ENCODE peak calls at places on chromosomes 7 and 10, in six cellular contexts. E, Q, Z, B, N and L are unnamed samples.

GRCh38 chr10:1536341-1536740 is 201.0 kb downstream of the ADARB2 start:
- DNase-seq in E (peak), Q (no peak), Z (no peak), B (no peak), N (no peak), L (no peak)

GRCh38 chr7:5139998-5140397 is 50.0 kb upstream of the WIPI2 start:
- DNase-seq in E (no peak), Q (peak), Z (no peak), B (peak), N (no peak), L (no peak)

GRCh38 chr10:113041324-113041723 is 91.3 kb downstream of the TCF7L2 start:
- DNase-seq in E (no peak), Q (no peak), Z (no peak), B (no peak), N (no peak), L (no peak)

GRCh38 chr7:57868771-57869483 is 418.9 kb downstream of the ZNF716 start:
- DNase-seq in E (no peak), Q (no peak), Z (no peak), B (no peak), N (no peak), L (no peak)

GRCh38 chr10:364267-364775 is 229.1 kb downstream of the ZMYND11 start:
- DNase-seq in E (no peak), Q (no peak), Z (no peak), B (no peak), N (no peak), L (no peak)

GRCh38 chr7:7563269-7563668 is 3.4 kb upstream of the MIOS start:
- DNase-seq in E (no peak), Q (no peak), Z (no peak), B (no peak), N (no peak), L (no peak)

GRCh38 chr7:70834424-70834823 is 297.5 kb upstream of the GALNT17 start:
- DNase-seq in E (no peak), Q (no peak), Z (no peak), B (no peak), N (no peak), L (no peak)

GRCh38 chr7:2723138-2723850 is 35.3 kb downstream of the AMZ1 start:
- DNase-seq in E (peak), Q (no peak), Z (peak), B (no peak), N (no peak), L (no peak)

GRCh38 chr7:94529516-94529915 is 19.9 kb downstream of the CASD1 start:
- DNase-seq in E (no peak), Q (no peak), Z (no peak), B (peak), N (no peak), L (no peak)

GRCh38 chr10:103353281-103353680 is 2.3 kb upstream of the PCGF6 start:
- DNase-seq in E (no peak), Q (no peak), Z (no peak), B (no peak), N (no peak), L (no peak)

GRCh38 chr7:116560021-116560970 is 35.5 kb downstream of the CAV1 start:
- DNase-seq in E (no peak), Q (no peak), Z (no peak), B (no peak), N (no peak), L (no peak)

GRCh38 chr10:131663411-131663810 is 237.4 kb upstream of the PPP2R2D start:
- DNase-seq in E (no peak), Q (no peak), Z (no peak), B (no peak), N (no peak), L (no peak)

GRCh38 chr7:150715738-150716137 is 675 bp upstream of the GIMAP1 start:
- DNase-seq in E (no peak), Q (no peak), Z (no peak), B (no peak), N (no peak), L (no peak)

GRCh38 chr10:1591742-1592141 is 145.6 kb downstream of the ADARB2 start:
- DNase-seq in E (no peak), Q (no peak), Z (no peak), B (no peak), N (no peak), L (no peak)

GRCh38 chr7:43591551-43592180 is 8.8 kb downstream of the STK17A start:
- DNase-seq in E (no peak), Q (no peak), Z (no peak), B (no peak), N (no peak), L (no peak)

GRCh38 chr10:96089116-96089515 is 41.0 kb upstream of the ZNF518A start:
- DNase-seq in E (no peak), Q (no peak), Z (no peak), B (no peak), N (no peak), L (no peak)

GRCh38 chr10:122462533-122463465 is 1.4 kb downstream of the HTRA1 start:
- DNase-seq in E (no peak), Q (peak), Z (no peak), B (peak), N (no peak), L (no peak)

GRCh38 chr7:105760549-105761447 is 115.6 kb downstream of the ATXN7L1 start:
- DNase-seq in E (no peak), Q (no peak), Z (no peak), B (peak), N (no peak), L (no peak)

GRCh38 chr7:108604685-108605077 is 35.0 kb downstream of the DNAJB9 start:
- DNase-seq in E (no peak), Q (no peak), Z (no peak), B (no peak), N (no peak), L (no peak)

GRCh38 chr7:6231184-6231583 is 41.2 kb downstream of the CYTH3 start:
- DNase-seq in E (no peak), Q (no peak), Z (no peak), B (no peak), N (no peak), L (no peak)

GRCh38 chr10:2990764-2991163 is 76.6 kb upstream of the PFKP start:
- DNase-seq in E (no peak), Q (no peak), Z (no peak), B (no peak), N (no peak), L (no peak)

GRCh38 chr10:93844979-93845626 is 48.7 kb upstream of the SLC35G1 start:
- DNase-seq in E (no peak), Q (no peak), Z (peak), B (no peak), N (no peak), L (no peak)

GRCh38 chr10:98402931-98403717 is 11.9 kb downstream of the PYROXD2 start:
- DNase-seq in E (no peak), Q (no peak), Z (no peak), B (no peak), N (no peak), L (no peak)

GRCh38 chr7:142104550-142105527 is 6.7 kb upstream of the MGAM2 start:
- DNase-seq in E (no peak), Q (no peak), Z (peak), B (peak), N (no peak), L (no peak)

GRCh38 chr7:76220185-76221057 is 18.7 kb downstream of the SRRM3 start:
- DNase-seq in E (peak), Q (peak), Z (no peak), B (peak), N (peak), L (no peak)

GRCh38 chr10:69914373-69915268 is 112.9 kb downstream of the COL13A1 start:
- DNase-seq in E (peak), Q (peak), Z (peak), B (peak), N (peak), L (peak)

GRCh38 chr10:25933653-25934608 is at the start of gene MYO3A:
- DNase-seq in E (no peak), Q (peak), Z (no peak), B (peak), N (no peak), L (no peak)

GRCh38 chr10:112775347-112775746 is 174.7 kb upstream of the TCF7L2 start:
- DNase-seq in E (no peak), Q (no peak), Z (no peak), B (peak), N (no peak), L (no peak)

GRCh38 chr7:142863891-142864685 is 9.2 kb downstream of the EPHB6 start:
- DNase-seq in E (no peak), Q (no peak), Z (no peak), B (no peak), N (no peak), L (no peak)

DNA sequence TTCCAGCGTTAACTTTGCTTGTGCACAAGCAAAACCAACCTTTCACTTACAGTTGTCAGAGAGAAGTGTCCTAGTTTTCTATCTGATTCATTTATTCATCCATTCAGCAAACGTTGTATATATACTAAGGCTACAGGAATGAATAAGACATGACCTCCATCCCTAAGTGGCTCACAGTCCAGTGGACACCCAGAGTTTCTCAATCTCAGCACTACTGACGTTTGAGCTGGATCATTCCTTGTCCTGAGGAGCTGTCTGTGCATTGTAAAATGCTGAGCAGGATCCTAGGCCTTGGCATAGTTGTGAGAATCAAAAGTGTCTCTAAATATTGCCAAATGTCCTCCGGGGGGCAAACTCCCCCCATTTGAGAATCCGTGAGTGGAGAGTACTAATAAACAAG is 166.7 kb upstream of the PRKCQ start:
- DNase-seq in E (no peak), Q (no peak), Z (no peak), B (no peak), N (no peak), L (no peak)
- TF ChIP-seq CTCF in E (no peak), Q (no peak), Z (no peak), B (no peak), N (no peak), L (no peak)

DNA sequence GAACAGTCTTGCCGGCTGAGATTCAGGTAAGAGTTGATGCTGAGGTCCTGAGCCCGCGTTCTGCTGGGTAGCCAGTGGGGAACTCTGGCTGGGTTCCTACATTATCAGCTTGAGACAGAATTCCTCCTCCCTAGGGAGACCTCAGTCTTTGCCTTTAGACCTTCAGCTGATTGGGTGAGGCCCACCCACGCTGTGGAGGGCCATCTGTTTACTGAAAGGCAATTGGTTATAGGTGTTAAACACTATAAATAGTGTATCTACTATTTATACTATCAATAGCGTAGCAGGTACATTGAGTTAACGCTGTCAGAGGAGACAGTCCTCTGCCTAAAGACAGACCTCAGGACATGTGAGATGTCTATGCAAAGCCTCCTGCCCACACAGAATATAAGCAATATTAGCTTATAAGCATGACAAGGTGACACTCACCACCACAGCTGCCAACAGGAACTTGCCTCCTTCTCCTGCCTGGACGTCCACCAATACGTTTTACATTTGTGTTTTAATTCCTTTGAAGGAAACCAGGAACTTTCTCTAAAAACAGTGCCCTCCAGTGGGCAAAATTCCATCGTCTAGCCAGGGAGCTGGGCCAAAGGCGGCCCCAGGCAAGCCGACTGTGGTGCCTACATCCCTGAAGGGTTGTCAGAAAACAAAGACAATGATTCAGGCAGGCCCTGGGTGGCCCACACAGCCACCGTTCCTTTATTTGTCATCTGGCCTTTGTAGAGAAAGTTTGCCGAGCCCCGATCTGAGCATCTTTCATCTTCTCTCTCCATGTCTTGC is 58.8 kb downstream of the INSIG1 start:
- DNase-seq in E (peak), Q (peak), Z (peak), B (no peak), N (no peak), L (no peak)
- TF ChIP-seq CTCF in E (peak), Q (peak), Z (peak), B (peak), N (peak), L (no peak)

DNA sequence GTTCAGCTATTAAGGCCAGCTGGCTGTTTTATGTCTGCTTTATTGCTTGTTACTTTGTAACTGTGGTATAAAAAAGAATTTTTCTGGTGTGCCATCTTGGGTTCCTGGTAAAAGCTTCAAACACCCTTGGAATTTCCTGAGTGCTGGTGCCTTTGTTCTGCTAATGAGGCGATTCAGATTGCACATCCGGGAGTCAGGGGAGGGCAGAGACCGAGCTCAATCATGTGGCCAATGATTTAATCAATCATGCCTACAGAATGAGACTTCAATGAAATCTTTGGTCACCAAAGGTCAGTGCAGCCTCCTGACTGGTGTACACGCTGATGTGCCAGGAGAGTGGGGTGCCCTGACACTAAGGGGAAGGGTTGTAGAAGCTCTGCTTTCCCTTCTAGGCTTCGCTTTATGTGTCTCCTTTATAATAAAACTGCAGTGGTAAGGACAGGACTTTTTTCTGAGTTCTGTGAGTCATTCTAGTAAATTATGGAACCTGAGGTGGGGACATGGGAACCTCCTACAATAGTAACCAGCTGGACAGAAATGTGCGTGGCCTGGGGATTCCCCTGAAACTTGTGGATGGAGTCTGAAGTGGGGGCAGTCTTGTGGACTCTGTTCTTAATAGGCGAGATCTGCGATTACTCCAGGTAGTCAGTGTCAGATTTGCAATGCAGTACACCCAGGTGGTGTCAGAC is 69.4 kb upstream of the OGDHL start:
- DNase-seq in E (no peak), Q (no peak), Z (no peak), B (peak), N (no peak), L (no peak)
- TF ChIP-seq CTCF in E (no peak), Q (no peak), Z (no peak), B (no peak), N (no peak), L (no peak)

GRCh38 chr10:13470270-13470669 is 58.5 kb downstream of the BEND7 start:
- DNase-seq in E (no peak), Q (no peak), Z (no peak), B (peak), N (no peak), L (no peak)
- TF ChIP-seq CTCF in E (peak), Q (no peak), Z (no peak), B (no peak), N (no peak), L (no peak)

GRCh38 chr7:129828078-129828762 is 124.5 kb downstream of the UBE2H start:
- DNase-seq in E (no peak), Q (no peak), Z (no peak), B (no peak), N (no peak), L (no peak)

GRCh38 chr7:129827467-129827990 is 125.2 kb downstream of the UBE2H start:
- DNase-seq in E (no peak), Q (no peak), Z (no peak), B (no peak), N (no peak), L (no peak)

GRCh38 chr7:129824291-129825004 is 128.3 kb downstream of the UBE2H start:
- DNase-seq in E (no peak), Q (no peak), Z (no peak), B (no peak), N (no peak), L (no peak)

GRCh38 chr7:129825554-129826267 is 127.0 kb downstream of the UBE2H start:
- DNase-seq in E (peak), Q (peak), Z (peak), B (peak), N (no peak), L (peak)

GRCh38 chr7:129825005-129825553 is 127.7 kb downstream of the UBE2H start:
- DNase-seq in E (peak), Q (peak), Z (peak), B (peak), N (no peak), L (peak)
- TF ChIP-seq CTCF in E (peak), Q (no peak), Z (no peak), B (peak), N (peak), L (no peak)